ENCODE peak calls at places on chromosomes 13 and 19, in six cellular contexts. One of them, this sample, is unnamed.

GRCh38 chr13:58434943-58435342 is 803.4 kb downstream of the PCDH17 start:
- DNase-seq in ovary: no peak
- DNase-seq in body of pancreas: no peak
- DNase-seq in left ventricle myocardium inferior: no peak
- DNase-seq in AG04450: no peak
- DNase-seq in heart left ventricle: no peak
- DNase-seq in this sample: no peak

GRCh38 chr13:43698743-43699142 is 88.0 kb downstream of the ENOX1 start:
- DNase-seq in body of pancreas: peak; percentile 5
- DNase-seq in AG04450: peak; percentile 16
- DNase-seq in heart left ventricle: no peak
- DNase-seq in ovary: no peak
- DNase-seq in left ventricle myocardium inferior: no peak
- DNase-seq in this sample: no peak

GRCh38 chr19:11481777-11482383 is 1.0 kb upstream of the ELAVL3 start:
- DNase-seq in left ventricle myocardium inferior: peak; percentile 67
- DNase-seq in body of pancreas: peak; percentile 63
- DNase-seq in heart left ventricle: peak; percentile 70
- DNase-seq in ovary: no peak
- DNase-seq in AG04450: peak; percentile 59
- DNase-seq in this sample: peak; percentile 92

GRCh38 chr19:52613299-52613906 is 24.8 kb downstream of the ZNF83 start:
- DNase-seq in heart left ventricle: no peak
- DNase-seq in AG04450: no peak
- DNase-seq in body of pancreas: no peak
- DNase-seq in left ventricle myocardium inferior: no peak
- DNase-seq in ovary: no peak
- DNase-seq in this sample: no peak

GRCh38 chr19:39676004-39676403 is 20.3 kb downstream of the LGALS16 start:
- DNase-seq in AG04450: no peak
- DNase-seq in heart left ventricle: no peak
- DNase-seq in ovary: no peak
- DNase-seq in left ventricle myocardium inferior: no peak
- DNase-seq in body of pancreas: no peak
- DNase-seq in this sample: no peak

GRCh38 chr19:10968527-10969081 is 7.8 kb downstream of the SMARCA4 start:
- DNase-seq in left ventricle myocardium inferior: no peak
- DNase-seq in body of pancreas: no peak
- DNase-seq in heart left ventricle: no peak
- DNase-seq in ovary: no peak
- DNase-seq in AG04450: no peak
- DNase-seq in this sample: no peak

GRCh38 chr19:38266070-38266469 is 1.7 kb downstream of the SPINT2 start:
- DNase-seq in body of pancreas: no peak
- DNase-seq in left ventricle myocardium inferior: no peak
- DNase-seq in heart left ventricle: no peak
- DNase-seq in ovary: no peak
- DNase-seq in AG04450: no peak
- DNase-seq in this sample: peak; percentile 68

GRCh38 chr13:48653074-48654054 is at the start of gene CYSLTR2:
- DNase-seq in heart left ventricle: peak; percentile 21
- DNase-seq in AG04450: no peak
- DNase-seq in ovary: no peak
- DNase-seq in body of pancreas: no peak
- DNase-seq in left ventricle myocardium inferior: no peak
- DNase-seq in this sample: no peak

GRCh38 chr13:110340812-110341444 is 33.8 kb downstream of the COL4A2 start:
- DNase-seq in heart left ventricle: peak; percentile 86
- DNase-seq in body of pancreas: peak; percentile 49
- DNase-seq in left ventricle myocardium inferior: peak; percentile 83
- DNase-seq in AG04450: no peak
- DNase-seq in ovary: peak; percentile 72
- DNase-seq in this sample: no peak

GRCh38 chr13:31908696-31909386 is 122.7 kb upstream of the FRY start:
- DNase-seq in left ventricle myocardium inferior: no peak
- DNase-seq in AG04450: no peak
- DNase-seq in body of pancreas: no peak
- DNase-seq in ovary: no peak
- DNase-seq in heart left ventricle: no peak
- DNase-seq in this sample: no peak

GRCh38 chr13:99896712-99897440 is 74.7 kb downstream of the ZIC5 start:
- DNase-seq in AG04450: no peak
- DNase-seq in heart left ventricle: no peak
- DNase-seq in body of pancreas: no peak
- DNase-seq in left ventricle myocardium inferior: no peak
- DNase-seq in ovary: no peak
- DNase-seq in this sample: no peak

GRCh38 chr19:38298841-38299680 is 5.0 kb upstream of the C19orf33 start:
- DNase-seq in ovary: no peak
- DNase-seq in AG04450: peak; percentile 10
- DNase-seq in heart left ventricle: no peak
- DNase-seq in left ventricle myocardium inferior: no peak
- DNase-seq in body of pancreas: no peak
- DNase-seq in this sample: no peak

GRCh38 chr19:19027228-19027627 is 6.1 kb downstream of the SUGP2 start:
- DNase-seq in body of pancreas: no peak
- DNase-seq in heart left ventricle: no peak
- DNase-seq in ovary: no peak
- DNase-seq in left ventricle myocardium inferior: no peak
- DNase-seq in AG04450: no peak
- DNase-seq in this sample: no peak

GRCh38 chr19:19028526-19028925 is 4.8 kb downstream of the SUGP2 start:
- DNase-seq in left ventricle myocardium inferior: no peak
- DNase-seq in AG04450: no peak
- DNase-seq in heart left ventricle: no peak
- DNase-seq in body of pancreas: no peak
- DNase-seq in ovary: no peak
- DNase-seq in this sample: no peak

GRCh38 chr19:19021115-19021514 is 12.2 kb downstream of the SUGP2 start:
- DNase-seq in ovary: no peak
- DNase-seq in heart left ventricle: no peak
- DNase-seq in AG04450: peak; percentile 27
- DNase-seq in left ventricle myocardium inferior: no peak
- DNase-seq in body of pancreas: no peak
- DNase-seq in this sample: no peak

GRCh38 chr19:19022380-19022961 is 10.8 kb downstream of the SUGP2 start:
- DNase-seq in AG04450: no peak
- DNase-seq in ovary: no peak
- DNase-seq in heart left ventricle: no peak
- DNase-seq in left ventricle myocardium inferior: no peak
- DNase-seq in body of pancreas: no peak
- DNase-seq in this sample: no peak

GRCh38 chr19:19026299-19026971 is 6.9 kb downstream of the SUGP2 start:
- DNase-seq in body of pancreas: peak; percentile 25
- DNase-seq in heart left ventricle: no peak
- DNase-seq in left ventricle myocardium inferior: no peak
- DNase-seq in AG04450: no peak
- DNase-seq in ovary: no peak
- DNase-seq in this sample: peak; percentile 36
- TF ChIP-seq CTCF in body of pancreas: no peak
- TF ChIP-seq CTCF in heart left ventricle: no peak
- TF ChIP-seq CTCF in left ventricle myocardium inferior: no peak
- TF ChIP-seq CTCF in AG04450: peak; percentile 12
- TF ChIP-seq CTCF in ovary: no peak
- TF ChIP-seq CTCF in this sample: peak; percentile 44

DNA sequence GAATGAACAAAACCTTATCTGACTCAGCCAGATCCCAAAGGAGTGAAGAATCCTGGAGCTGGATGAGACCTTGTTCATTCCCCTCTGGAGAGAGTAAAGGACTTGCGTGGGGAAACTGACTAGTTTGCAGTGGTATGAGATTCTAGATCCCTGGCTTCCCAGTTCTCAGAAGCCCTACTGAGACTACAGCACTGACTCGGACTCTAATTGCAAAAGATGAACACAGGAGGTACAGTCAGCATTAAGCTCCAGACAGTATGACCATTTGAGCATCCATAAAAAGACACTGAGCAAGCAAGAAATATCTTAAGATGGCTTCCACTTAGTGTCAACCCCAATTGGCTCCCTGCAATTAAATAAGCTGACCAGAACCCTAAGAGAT is 6.8 kb downstream of the ZC3H4 start:
- DNase-seq in body of pancreas: no peak
- DNase-seq in ovary: no peak
- DNase-seq in AG04450: no peak
- DNase-seq in left ventricle myocardium inferior: no peak
- DNase-seq in heart left ventricle: no peak
- DNase-seq in this sample: no peak
- H3K4me3 ChIP-seq in body of pancreas: no peak overlapping the region
- H3K4me3 ChIP-seq in ovary: no peak overlapping the region
- H3K4me3 ChIP-seq in AG04450: no peak overlapping the region
- H3K4me3 ChIP-seq in left ventricle myocardium inferior: peak overlapping the region; percentile 21
- H3K4me3 ChIP-seq in heart left ventricle: no peak overlapping the region
- H3K4me3 ChIP-seq in this sample: no peak overlapping the region

DNA sequence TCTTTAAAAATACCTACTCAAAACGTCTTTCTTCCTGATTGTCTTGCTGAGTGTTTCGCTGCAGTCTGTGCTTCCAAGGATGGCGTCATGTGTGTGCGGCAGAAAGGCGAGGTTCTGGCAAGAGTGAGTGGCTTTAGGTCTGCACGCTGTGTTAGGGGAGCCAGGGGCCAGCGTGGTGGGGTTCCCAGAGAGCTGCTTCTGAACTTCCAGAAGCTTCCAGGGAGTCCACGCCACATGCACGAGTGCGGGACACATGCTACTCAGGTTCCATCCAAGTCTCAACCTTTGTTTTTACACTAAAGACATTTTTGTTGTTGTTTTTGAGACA is 67.9 kb downstream of the ATP11A start:
- DNase-seq in AG04450: no peak
- DNase-seq in ovary: no peak
- DNase-seq in left ventricle myocardium inferior: no peak
- DNase-seq in heart left ventricle: no peak
- DNase-seq in body of pancreas: no peak
- DNase-seq in this sample: no peak
- H3K27ac ChIP-seq in AG04450: no peak overlapping the region
- H3K27ac ChIP-seq in ovary: no peak overlapping the region
- H3K27ac ChIP-seq in left ventricle myocardium inferior: no peak overlapping the region
- H3K27ac ChIP-seq in heart left ventricle: no peak overlapping the region
- H3K27ac ChIP-seq in body of pancreas: no peak overlapping the region
- H3K27ac ChIP-seq in this sample: no peak overlapping the region

GRCh38 chr19:15544283-15544682 is 36.0 kb downstream of the CYP4F22 start:
- DNase-seq in body of pancreas: no peak
- DNase-seq in left ventricle myocardium inferior: no peak
- DNase-seq in ovary: no peak
- DNase-seq in heart left ventricle: no peak
- DNase-seq in AG04450: no peak
- DNase-seq in this sample: no peak
- TF ChIP-seq CTCF in body of pancreas: no peak
- TF ChIP-seq CTCF in left ventricle myocardium inferior: no peak
- TF ChIP-seq CTCF in ovary: no peak
- TF ChIP-seq CTCF in heart left ventricle: no peak
- TF ChIP-seq CTCF in AG04450: no peak
- TF ChIP-seq CTCF in this sample: no peak

DNA sequence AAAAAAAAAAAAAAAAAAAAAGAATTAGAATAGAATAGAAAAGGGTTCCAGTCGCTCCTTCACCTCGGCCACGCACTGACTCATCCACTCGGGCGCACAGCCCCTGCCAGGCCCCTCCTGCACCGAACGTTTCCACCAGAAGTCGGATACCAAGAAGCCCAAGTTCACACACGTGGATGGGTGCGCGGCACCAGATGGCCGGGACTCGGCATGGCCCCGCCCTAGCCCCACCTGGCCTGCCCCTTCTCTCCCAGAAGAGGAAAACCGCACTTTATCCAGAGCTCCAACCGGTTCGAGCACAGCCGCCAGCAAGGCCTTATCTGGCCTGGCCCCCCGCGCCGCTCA is 5.9 kb downstream of the PRR36 start:
- DNase-seq in body of pancreas: no peak
- DNase-seq in AG04450: no peak
- DNase-seq in ovary: peak; percentile 54
- DNase-seq in heart left ventricle: no peak
- DNase-seq in left ventricle myocardium inferior: no peak
- DNase-seq in this sample: peak; percentile 69
- H3K4me3 ChIP-seq in body of pancreas: no peak overlapping the region
- H3K4me3 ChIP-seq in AG04450: no peak overlapping the region
- H3K4me3 ChIP-seq in ovary: no peak overlapping the region
- H3K4me3 ChIP-seq in heart left ventricle: peak overlapping the region; percentile 51
- H3K4me3 ChIP-seq in left ventricle myocardium inferior: peak overlapping the region; percentile 67
- H3K4me3 ChIP-seq in this sample: no peak overlapping the region

DNA sequence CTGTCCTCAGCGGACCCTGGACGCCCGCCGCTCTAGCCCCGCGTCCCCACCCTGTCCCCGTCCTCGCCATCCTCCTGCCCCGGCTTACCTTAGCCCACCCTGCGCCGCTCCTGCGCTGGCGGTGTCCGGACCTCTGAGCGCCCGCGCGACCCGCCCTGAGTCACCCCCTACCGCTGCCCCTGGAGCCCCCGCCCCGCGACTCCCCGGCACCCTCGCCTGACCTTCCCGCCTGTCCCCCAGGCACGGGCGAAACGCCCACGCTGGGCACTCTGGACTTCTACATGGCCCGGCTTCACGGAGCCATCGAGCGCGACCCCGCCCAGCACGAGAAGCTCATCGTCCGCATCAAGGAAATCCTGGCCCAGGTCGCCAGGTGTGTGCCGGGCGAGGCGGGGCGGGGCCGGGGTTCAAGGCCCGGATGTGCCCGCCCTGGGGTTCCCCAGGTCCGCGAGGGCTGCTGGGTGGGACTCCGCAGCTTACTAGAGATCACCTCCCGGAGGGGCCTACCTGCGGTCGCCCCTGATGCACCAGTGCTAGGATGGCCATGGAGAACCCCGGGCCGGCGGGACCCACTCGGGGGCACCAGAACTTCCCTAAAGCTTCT is 5.1 kb downstream of the HMG20B start:
- DNase-seq in ovary: no peak
- DNase-seq in heart left ventricle: no peak
- DNase-seq in left ventricle myocardium inferior: no peak
- DNase-seq in AG04450: no peak
- DNase-seq in body of pancreas: no peak
- DNase-seq in this sample: no peak
- H3K27ac ChIP-seq in ovary: no peak overlapping the region
- H3K27ac ChIP-seq in heart left ventricle: no peak overlapping the region
- H3K27ac ChIP-seq in left ventricle myocardium inferior: no peak overlapping the region
- H3K27ac ChIP-seq in AG04450: no peak overlapping the region
- H3K27ac ChIP-seq in body of pancreas: no peak overlapping the region
- H3K27ac ChIP-seq in this sample: no peak overlapping the region

GRCh38 chr19:32318884-32319520 is 26.4 kb upstream of the ZNF507 start:
- DNase-seq in body of pancreas: no peak
- DNase-seq in ovary: no peak
- DNase-seq in heart left ventricle: no peak
- DNase-seq in AG04450: no peak
- DNase-seq in left ventricle myocardium inferior: no peak
- DNase-seq in this sample: peak; percentile 64
- TF ChIP-seq CTCF in body of pancreas: no peak
- TF ChIP-seq CTCF in ovary: no peak
- TF ChIP-seq CTCF in heart left ventricle: no peak
- TF ChIP-seq CTCF in AG04450: no peak
- TF ChIP-seq CTCF in left ventricle myocardium inferior: peak; percentile 46
- TF ChIP-seq CTCF in this sample: peak; percentile 71